ENCODE peak calls at places on chromosomes 3 and 15, in four cellular contexts. H, J, F and E are unnamed samples.

GRCh38 chr15:71809346-71809745 is 1.0 kb upstream of the NR2E3 start:
- DNase-seq in H (no peak), J (no peak), F (no peak), E (peak; percentile 18)

GRCh38 chr3:53599780-53600179 is 105.4 kb downstream of the CACNA1D start:
- DNase-seq in H (no peak), J (no peak), F (no peak), E (no peak)

GRCh38 chr3:102488316-102488715 is 53.5 kb downstream of the ZPLD1 start:
- DNase-seq in J (no peak), F (no peak), H (no peak), E (no peak)

GRCh38 chr3:42116466-42116865 is 25.3 kb downstream of the TRAK1 start:
- DNase-seq in H (no peak), F (no peak), J (no peak), E (no peak)

GRCh38 chr3:190718097-190718496 is 144.4 kb downstream of the GMNC start:
- DNase-seq in J (no peak), F (no peak), H (peak; percentile 52), E (no peak)

GRCh38 chr15:42084465-42085235 is 9.7 kb downstream of the PLA2G4D start:
- DNase-seq in H (peak; percentile 84), F (peak; percentile 81), J (peak; percentile 82), E (peak; percentile 87)

GRCh38 chr15:27082526-27082925 is 111.5 kb downstream of the GABRG3 start:
- DNase-seq in J (no peak), H (no peak), F (no peak), E (no peak)

GRCh38 chr3:56811545-56812202 is 9.9 kb upstream of the ARHGEF3 start:
- DNase-seq in H (no peak), J (no peak), F (no peak), E (no peak)

GRCh38 chr3:177447938-177448337 is 250.7 kb upstream of the TBL1XR1 start:
- DNase-seq in H (no peak), F (no peak), J (no peak), E (no peak)

GRCh38 chr3:160129459-160130061 is 95.7 kb upstream of the C3orf80 start:
- DNase-seq in H (no peak), J (no peak), F (no peak), E (no peak)

GRCh38 chr15:56537881-56538280 is 72.9 kb upstream of the MNS1 start:
- DNase-seq in J (no peak), F (no peak), H (no peak), E (no peak)

GRCh38 chr3:56810912-56811544 is 9.3 kb upstream of the ARHGEF3 start:
- DNase-seq in F (no peak), H (no peak), J (no peak), E (no peak)

GRCh38 chr15:70633394-70633793 is 130.0 kb downstream of the UACA start:
- DNase-seq in J (no peak), F (no peak), H (peak; percentile 39), E (no peak)

GRCh38 chr15:28873585-28874139 is 12.1 kb upstream of the APBA2 start:
- DNase-seq in F (no peak), H (no peak), J (no peak), E (no peak)

GRCh38 chr3:61663728-61664492 is 102.5 kb downstream of the PTPRG start:
- DNase-seq in F (no peak), H (peak; percentile 79), J (no peak), E (no peak)

GRCh38 chr15:55289011-55289572 is 521 bp downstream of the RAB27A start:
- DNase-seq in H (peak; percentile 57), F (peak; percentile 42), J (peak; percentile 5), E (peak; percentile 34)

GRCh38 chr3:32959370-32959769 is 7.9 kb downstream of the CCR4 start:
- DNase-seq in H (peak; percentile 58), J (no peak), F (no peak), E (no peak)

GRCh38 chr3:46693038-46693896 is at the start of gene ALS2CL:
- DNase-seq in F (peak; percentile 81), J (peak; percentile 56), H (peak; percentile 77), E (peak; percentile 79)

GRCh38 chr3:72155391-72156064 is 370.6 kb upstream of the PROK2 start:
- DNase-seq in H (no peak), F (no peak), J (no peak), E (no peak)

GRCh38 chr3:133393204-133393603 is 6.7 kb upstream of the BFSP2 start:
- DNase-seq in F (no peak), J (no peak), H (no peak), E (no peak)

GRCh38 chr15:89363770-89364169 is 29.1 kb upstream of the POLG start:
- DNase-seq in J (no peak), F (no peak), H (no peak), E (no peak)

GRCh38 chr3:41653575-41654239 is 308.2 kb downstream of the ULK4 start:
- DNase-seq in H (no peak), J (no peak), F (no peak), E (no peak)

GRCh38 chr15:31605467-31605931 is 278.9 kb downstream of the KLF13 start:
- DNase-seq in F (no peak), J (peak; percentile 35), H (peak; percentile 71), E (no peak)

GRCh38 chr15:51132384-51133139 is 37.9 kb upstream of the TNFAIP8L3 start:
- DNase-seq in F (peak; percentile 26), H (peak; percentile 59), J (peak; percentile 61), E (peak; percentile 32)

GRCh38 chr3:122074621-122075265 is 19.6 kb downstream of the CD86 start:
- DNase-seq in F (peak; percentile 49), H (no peak), J (no peak), E (peak; percentile 49)

GRCh38 chr3:43747641-43748040 is 56.9 kb downstream of the ABHD5 start:
- DNase-seq in H (no peak), F (no peak), J (no peak), E (no peak)

GRCh38 chr3:16288664-16289063 is 23.7 kb downstream of the OXNAD1 start:
- DNase-seq in J (no peak), H (no peak), F (no peak), E (no peak)

GRCh38 chr3:127213381-127213918 is 20.5 kb downstream of the PRR23E start:
- DNase-seq in H (no peak), F (no peak), J (no peak), E (no peak)

GRCh38 chr15:78322243-78322642 is 17.9 kb upstream of the CRABP1 start:
- DNase-seq in H (peak; percentile 59), F (no peak), J (peak; percentile 31), E (no peak)

GRCh38 chr3:159798951-159799350 is 189.7 kb upstream of the IL12A start:
- DNase-seq in F (no peak), J (no peak), H (no peak), E (no peak)

GRCh38 chr3:166071-166470 is 30.5 kb upstream of the CHL1 start:
- DNase-seq in J (no peak), H (no peak), F (no peak), E (no peak)

GRCh38 chr3:30277494-30277893 is 328.9 kb upstream of the TGFBR2 start:
- DNase-seq in H (no peak), F (no peak), J (no peak), E (no peak)

GRCh38 chr3:126434264-126434590 is 39.5 kb downstream of the CFAP100 start:
- DNase-seq in F (no peak), H (no peak), J (no peak), E (no peak)

GRCh38 chr3:31106204-31106603 is 211.7 kb upstream of the GADL1 start:
- DNase-seq in F (no peak), J (no peak), H (no peak), E (no peak)

DNA sequence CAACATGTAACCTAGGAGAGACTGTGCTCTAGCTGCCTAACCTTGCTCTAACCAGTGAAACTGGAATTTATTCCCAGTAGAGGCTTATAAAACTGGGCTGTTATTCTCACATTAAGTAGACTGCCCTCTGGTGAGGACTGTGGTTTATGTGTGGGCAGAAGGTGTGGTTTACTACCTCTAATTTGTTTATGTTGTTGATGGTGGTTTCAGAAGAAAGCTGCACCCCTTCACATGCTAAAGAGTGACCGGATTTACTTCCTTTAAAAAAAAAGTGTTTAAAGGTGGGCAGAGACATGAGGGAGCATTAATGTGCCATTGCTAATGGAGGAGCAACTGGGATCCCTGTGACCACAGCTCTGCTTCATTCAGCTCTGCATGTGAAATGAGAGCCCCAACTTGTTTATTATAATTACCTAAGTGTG is 273.2 kb downstream of the MECOM start:
- DNase-seq in H (peak; percentile 32), J (no peak), F (no peak), E (no peak)
- TF ChIP-seq CTCF in H (peak; percentile 33), J (no peak), F (no peak), E (no peak)

GRCh38 chr15:52255008-52255407 is 40.6 kb downstream of the MYO5C start:
- DNase-seq in J (no peak), H (no peak), F (no peak), E (no peak)

GRCh38 chr15:52255935-52256334 is 39.7 kb downstream of the MYO5C start:
- DNase-seq in F (no peak), J (no peak), H (no peak), E (no peak)

GRCh38 chr15:52256366-52256765 is 39.2 kb downstream of the MYO5C start:
- DNase-seq in H (peak; percentile 87), J (peak; percentile 69), F (peak; percentile 74), E (peak; percentile 79)

GRCh38 chr15:52252781-52253180 is 42.8 kb downstream of the MYO5C start:
- DNase-seq in F (no peak), H (no peak), J (no peak), E (no peak)

DNA sequence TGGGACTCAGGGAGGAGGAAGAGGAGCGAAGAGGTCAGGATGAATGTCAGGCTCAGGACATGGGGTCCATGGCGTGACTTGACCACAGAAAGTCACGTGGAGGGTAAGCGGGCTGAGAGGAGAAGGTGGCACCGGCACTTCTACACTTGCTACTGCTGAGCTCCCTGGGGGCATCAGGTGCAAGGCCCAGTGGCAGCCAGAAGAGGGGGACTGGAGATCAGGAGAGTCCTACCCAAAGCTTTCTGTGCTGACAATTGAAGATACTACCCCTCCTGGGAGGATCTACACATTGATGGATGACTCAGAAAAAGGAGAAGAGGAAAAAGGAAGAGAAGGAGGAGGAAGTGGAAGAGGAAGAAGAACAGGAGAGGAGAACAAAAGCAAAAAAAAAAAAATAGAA is 41.3 kb downstream of the MYO5C start:
- DNase-seq in J (peak; percentile 31), H (peak; percentile 24), F (no peak), E (no peak)
- TF ChIP-seq CTCF in J (no peak), H (peak; percentile 30), F (peak; percentile 46), E (peak; percentile 24)

GRCh38 chr3:152290374-152290773 is 21.6 kb downstream of the MBNL1 start:
- DNase-seq in F (no peak), H (no peak), J (no peak), E (no peak)

GRCh38 chr3:152289708-152290107 is 21.0 kb downstream of the MBNL1 start:
- DNase-seq in J (no peak), H (no peak), F (no peak), E (no peak)

GRCh38 chr3:152284906-152285305 is 16.2 kb downstream of the MBNL1 start:
- DNase-seq in J (no peak), H (no peak), F (no peak), E (no peak)

GRCh38 chr3:152285509-152285908 is 16.8 kb downstream of the MBNL1 start:
- DNase-seq in F (no peak), H (no peak), J (no peak), E (no peak)

GRCh38 chr3:152287898-152288576 is 19.3 kb downstream of the MBNL1 start:
- DNase-seq in F (no peak), J (no peak), H (no peak), E (no peak)
- TF ChIP-seq CTCF in F (no peak), J (no peak), H (no peak), E (no peak)

GRCh38 chr3:13931172-13931571 is 51.3 kb upstream of the WNT7A start:
- DNase-seq in H (no peak), F (no peak), J (no peak), E (no peak)

GRCh38 chr3:13932578-13933295 is 52.9 kb upstream of the WNT7A start:
- DNase-seq in J (no peak), F (no peak), H (peak; percentile 22), E (no peak)

GRCh38 chr3:13927295-13927694 is 47.4 kb upstream of the WNT7A start:
- DNase-seq in H (peak; percentile 8), F (no peak), J (no peak), E (no peak)
- TF ChIP-seq CTCF in H (peak; percentile 26), F (no peak), J (no peak), E (no peak)